ENCODE peak calls at places on chromosomes 1 and 21, in seven cellular contexts. One of them, this sample, is unnamed.

GRCh38 chr21:31370893-31371652 is 27.0 kb upstream of the TIAM1 start:
- DNase-seq in BE2C: no peak
- DNase-seq in right lobe of liver: no peak
- DNase-seq in fibroblast of mammary gland: peak; percentile 69
- DNase-seq in CD8-positive, alpha-beta T cell: no peak
- DNase-seq in colonic mucosa: no peak
- DNase-seq in A549: no peak
- DNase-seq in this sample: peak; percentile 40

GRCh38 chr1:15680614-15681345 is 3.3 kb upstream of the PLEKHM2 start:
- DNase-seq in BE2C: no peak
- DNase-seq in right lobe of liver: no peak
- DNase-seq in fibroblast of mammary gland: peak; percentile 98
- DNase-seq in CD8-positive, alpha-beta T cell: no peak
- DNase-seq in colonic mucosa: no peak
- DNase-seq in A549: peak; percentile 18
- DNase-seq in this sample: peak; percentile 92

GRCh38 chr1:218344814-218345672 is at the start of gene TGFB2:
- DNase-seq in BE2C: no peak
- DNase-seq in right lobe of liver: no peak
- DNase-seq in fibroblast of mammary gland: peak; percentile 69
- DNase-seq in CD8-positive, alpha-beta T cell: no peak
- DNase-seq in colonic mucosa: peak; percentile 31
- DNase-seq in A549: peak; percentile 55
- DNase-seq in this sample: peak; percentile 92

GRCh38 chr1:151998611-151999362 is 5.1 kb upstream of the S100A10 start:
- DNase-seq in BE2C: no peak
- DNase-seq in right lobe of liver: no peak
- DNase-seq in fibroblast of mammary gland: peak; percentile 17
- DNase-seq in CD8-positive, alpha-beta T cell: no peak
- DNase-seq in colonic mucosa: no peak
- DNase-seq in A549: no peak
- DNase-seq in this sample: no peak

GRCh38 chr1:171141336-171142051 is 43.6 kb upstream of the FMO2 start:
- DNase-seq in BE2C: no peak
- DNase-seq in right lobe of liver: no peak
- DNase-seq in fibroblast of mammary gland: peak; percentile 99
- DNase-seq in CD8-positive, alpha-beta T cell: no peak
- DNase-seq in colonic mucosa: no peak
- DNase-seq in A549: no peak
- DNase-seq in this sample: peak; percentile 99

GRCh38 chr1:19315378-19316206 is 3.5 kb downstream of the SLC66A1 start:
- DNase-seq in BE2C: no peak
- DNase-seq in right lobe of liver: peak; percentile 51
- DNase-seq in fibroblast of mammary gland: peak; percentile 48
- DNase-seq in CD8-positive, alpha-beta T cell: no peak
- DNase-seq in colonic mucosa: no peak
- DNase-seq in A549: no peak
- DNase-seq in this sample: peak; percentile 47

GRCh38 chr1:93304716-93305138 is 41.0 kb upstream of the DR1 start:
- DNase-seq in BE2C: peak; percentile 30
- DNase-seq in right lobe of liver: no peak
- DNase-seq in fibroblast of mammary gland: peak; percentile 78
- DNase-seq in CD8-positive, alpha-beta T cell: no peak
- DNase-seq in colonic mucosa: peak; percentile 53
- DNase-seq in A549: peak; percentile 18
- DNase-seq in this sample: peak; percentile 85

GRCh38 chr1:195899762-195900352 is 708.4 kb downstream of the KCNT2 start:
- DNase-seq in BE2C: peak; percentile 14
- DNase-seq in right lobe of liver: no peak
- DNase-seq in fibroblast of mammary gland: peak; percentile 14
- DNase-seq in CD8-positive, alpha-beta T cell: no peak
- DNase-seq in colonic mucosa: no peak
- DNase-seq in A549: no peak
- DNase-seq in this sample: peak; percentile 59

GRCh38 chr21:36699546-36700294 is 805 bp downstream of the SIM2 start:
- DNase-seq in BE2C: no peak
- DNase-seq in right lobe of liver: peak; percentile 47
- DNase-seq in fibroblast of mammary gland: no peak
- DNase-seq in CD8-positive, alpha-beta T cell: no peak
- DNase-seq in colonic mucosa: no peak
- DNase-seq in A549: no peak
- DNase-seq in this sample: no peak

GRCh38 chr1:154973344-154974085 is 966 bp upstream of the CKS1B start:
- DNase-seq in BE2C: peak; percentile 97
- DNase-seq in right lobe of liver: peak; percentile 98
- DNase-seq in fibroblast of mammary gland: peak; percentile 97
- DNase-seq in CD8-positive, alpha-beta T cell: peak; percentile 89
- DNase-seq in colonic mucosa: peak; percentile 100
- DNase-seq in A549: peak; percentile 88
- DNase-seq in this sample: peak; percentile 98

GRCh38 chr1:156153362-156153761 is at the start of gene SEMA4A:
- DNase-seq in BE2C: no peak
- DNase-seq in right lobe of liver: no peak
- DNase-seq in fibroblast of mammary gland: no peak
- DNase-seq in CD8-positive, alpha-beta T cell: no peak
- DNase-seq in colonic mucosa: peak; percentile 63
- DNase-seq in A549: no peak
- DNase-seq in this sample: no peak

GRCh38 chr1:22248746-22249145 is 105.8 kb upstream of the WNT4 start:
- DNase-seq in BE2C: peak; percentile 31
- DNase-seq in right lobe of liver: no peak
- DNase-seq in fibroblast of mammary gland: no peak
- DNase-seq in CD8-positive, alpha-beta T cell: no peak
- DNase-seq in colonic mucosa: no peak
- DNase-seq in A549: no peak
- DNase-seq in this sample: no peak

GRCh38 chr1:53503433-53503925 is 44.3 kb downstream of the DMRTB1 start:
- DNase-seq in BE2C: no peak
- DNase-seq in right lobe of liver: no peak
- DNase-seq in fibroblast of mammary gland: no peak
- DNase-seq in CD8-positive, alpha-beta T cell: no peak
- DNase-seq in colonic mucosa: no peak
- DNase-seq in A549: no peak
- DNase-seq in this sample: no peak

GRCh38 chr1:207815913-207816312 is 64.1 kb downstream of the CD46 start:
- DNase-seq in BE2C: no peak
- DNase-seq in right lobe of liver: no peak
- DNase-seq in fibroblast of mammary gland: peak; percentile 79
- DNase-seq in CD8-positive, alpha-beta T cell: no peak
- DNase-seq in colonic mucosa: no peak
- DNase-seq in A549: no peak
- DNase-seq in this sample: no peak

GRCh38 chr1:27719286-27720251 is 6.2 kb upstream of the FAM76A start:
- DNase-seq in BE2C: no peak
- DNase-seq in right lobe of liver: no peak
- DNase-seq in fibroblast of mammary gland: peak; percentile 17
- DNase-seq in CD8-positive, alpha-beta T cell: no peak
- DNase-seq in colonic mucosa: no peak
- DNase-seq in A549: no peak
- DNase-seq in this sample: peak; percentile 22

GRCh38 chr1:29686012-29686930 is 449.9 kb downstream of the PTPRU start:
- DNase-seq in BE2C: peak; percentile 28
- DNase-seq in right lobe of liver: no peak
- DNase-seq in fibroblast of mammary gland: no peak
- DNase-seq in CD8-positive, alpha-beta T cell: no peak
- DNase-seq in colonic mucosa: no peak
- DNase-seq in A549: no peak
- DNase-seq in this sample: no peak

GRCh38 chr1:53526451-53527101 is 67.4 kb downstream of the DMRTB1 start:
- DNase-seq in BE2C: peak; percentile 71
- DNase-seq in right lobe of liver: no peak
- DNase-seq in fibroblast of mammary gland: peak; percentile 48
- DNase-seq in CD8-positive, alpha-beta T cell: no peak
- DNase-seq in colonic mucosa: peak; percentile 20
- DNase-seq in A549: no peak
- DNase-seq in this sample: peak; percentile 39

GRCh38 chr1:192805832-192806323 is 3.0 kb upstream of the RGS2 start:
- DNase-seq in BE2C: no peak
- DNase-seq in right lobe of liver: no peak
- DNase-seq in fibroblast of mammary gland: peak; percentile 96
- DNase-seq in CD8-positive, alpha-beta T cell: no peak
- DNase-seq in colonic mucosa: peak; percentile 46
- DNase-seq in A549: peak; percentile 70
- DNase-seq in this sample: peak; percentile 98

GRCh38 chr1:220880726-220881506 is 1.7 kb downstream of the HLX start:
- DNase-seq in BE2C: no peak
- DNase-seq in right lobe of liver: peak; percentile 93
- DNase-seq in fibroblast of mammary gland: no peak
- DNase-seq in CD8-positive, alpha-beta T cell: no peak
- DNase-seq in colonic mucosa: peak; percentile 70
- DNase-seq in A549: no peak
- DNase-seq in this sample: peak; percentile 73

GRCh38 chr1:109484519-109484975 is 842 bp downstream of the ATXN7L2 start:
- DNase-seq in BE2C: no peak
- DNase-seq in right lobe of liver: no peak
- DNase-seq in fibroblast of mammary gland: peak; percentile 9
- DNase-seq in CD8-positive, alpha-beta T cell: no peak
- DNase-seq in colonic mucosa: no peak
- DNase-seq in A549: no peak
- DNase-seq in this sample: no peak

DNA sequence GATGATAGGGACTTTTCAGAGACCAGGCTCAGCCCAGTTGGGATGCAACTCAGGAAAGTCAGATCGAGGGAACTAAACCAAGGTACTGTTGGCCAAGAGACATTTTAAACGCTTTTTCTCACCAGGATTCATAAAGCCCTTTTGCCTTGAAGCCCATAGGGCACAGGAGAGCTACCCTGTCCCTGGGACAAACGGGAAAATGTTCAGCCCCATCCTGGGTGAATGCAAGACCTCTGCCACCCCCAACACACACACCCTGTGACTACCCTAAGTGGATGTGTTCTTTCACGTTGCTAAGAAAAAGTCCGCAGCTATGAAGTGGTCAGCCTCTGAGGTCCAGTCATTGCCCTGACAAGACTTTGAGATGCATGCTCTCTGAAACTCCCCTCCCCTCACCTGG is 58.4 kb downstream of the ITPKB start:
- DNase-seq in BE2C: no peak
- DNase-seq in right lobe of liver: no peak
- DNase-seq in fibroblast of mammary gland: no peak
- DNase-seq in CD8-positive, alpha-beta T cell: no peak
- DNase-seq in colonic mucosa: no peak
- DNase-seq in A549: no peak
- DNase-seq in this sample: no peak
- H3K4me3 ChIP-seq in BE2C: peak overlapping the region; percentile 62
- H3K4me3 ChIP-seq in right lobe of liver: no peak overlapping the region
- H3K4me3 ChIP-seq in fibroblast of mammary gland: no peak overlapping the region
- H3K4me3 ChIP-seq in CD8-positive, alpha-beta T cell: peak overlapping the region; percentile 26
- H3K4me3 ChIP-seq in colonic mucosa: no peak overlapping the region
- H3K4me3 ChIP-seq in A549: no peak overlapping the region
- H3K4me3 ChIP-seq in this sample: no peak overlapping the region

DNA sequence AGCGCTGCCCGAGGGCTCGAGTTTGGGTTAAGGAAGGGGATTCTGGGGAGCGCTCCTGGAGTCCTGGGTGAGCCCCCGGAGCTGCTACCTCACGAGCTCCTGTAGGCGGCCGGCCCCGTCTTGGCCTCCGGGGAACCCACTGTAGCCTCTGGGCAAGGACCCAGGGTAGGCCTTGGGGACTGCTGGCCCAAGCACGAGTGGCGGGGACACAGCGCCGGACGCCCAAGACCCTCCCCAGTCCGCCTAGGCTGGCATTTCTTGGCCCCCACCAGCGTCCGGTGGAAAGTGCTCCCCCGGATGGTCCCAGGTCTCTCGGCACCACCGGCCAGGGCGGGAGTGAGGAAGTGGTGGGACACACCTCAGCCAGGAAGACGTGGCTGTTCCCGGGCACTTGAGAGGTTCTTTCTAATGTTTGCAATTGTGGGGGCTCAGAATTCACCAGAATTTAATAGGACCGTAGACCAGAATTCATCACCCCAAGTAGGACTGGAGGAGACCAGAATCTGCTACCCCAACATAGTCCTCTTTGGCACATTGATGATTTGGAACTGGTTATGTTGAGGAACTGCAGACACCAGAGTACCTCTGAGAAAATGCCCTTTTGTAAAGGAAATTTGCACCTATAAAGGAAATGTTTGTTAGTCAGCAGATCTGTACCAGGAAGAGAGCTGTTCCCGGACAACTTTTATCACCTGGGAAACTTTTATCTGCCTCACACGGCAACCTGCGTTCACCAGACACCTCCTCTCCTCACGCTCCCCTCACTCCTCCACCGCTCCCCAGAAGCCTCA is 652 bp upstream of the TMPRSS2 start:
- DNase-seq in BE2C: no peak
- DNase-seq in right lobe of liver: peak; percentile 62
- DNase-seq in fibroblast of mammary gland: no peak
- DNase-seq in CD8-positive, alpha-beta T cell: no peak
- DNase-seq in colonic mucosa: peak; percentile 60
- DNase-seq in A549: no peak
- DNase-seq in this sample: no peak
- TF ChIP-seq CTCF in BE2C: no peak
- TF ChIP-seq CTCF in right lobe of liver: no peak
- TF ChIP-seq CTCF in fibroblast of mammary gland: no peak
- TF ChIP-seq CTCF in CD8-positive, alpha-beta T cell: no peak
- TF ChIP-seq CTCF in colonic mucosa: no peak
- TF ChIP-seq CTCF in A549: no peak
- TF ChIP-seq CTCF in this sample: no peak

GRCh38 chr1:182069028-182069466 is 7.5 kb upstream of the ZNF648 start:
- DNase-seq in BE2C: peak; percentile 65
- DNase-seq in right lobe of liver: peak; percentile 62
- DNase-seq in fibroblast of mammary gland: peak; percentile 47
- DNase-seq in CD8-positive, alpha-beta T cell: no peak
- DNase-seq in colonic mucosa: peak; percentile 67
- DNase-seq in A549: peak; percentile 90
- DNase-seq in this sample: peak; percentile 15
- H3K4me3 ChIP-seq in BE2C: no peak overlapping the region
- H3K4me3 ChIP-seq in right lobe of liver: no peak overlapping the region
- H3K4me3 ChIP-seq in fibroblast of mammary gland: no peak overlapping the region
- H3K4me3 ChIP-seq in CD8-positive, alpha-beta T cell: no peak overlapping the region
- H3K4me3 ChIP-seq in colonic mucosa: no peak overlapping the region
- H3K4me3 ChIP-seq in A549: no peak overlapping the region
- H3K4me3 ChIP-seq in this sample: no peak overlapping the region

DNA sequence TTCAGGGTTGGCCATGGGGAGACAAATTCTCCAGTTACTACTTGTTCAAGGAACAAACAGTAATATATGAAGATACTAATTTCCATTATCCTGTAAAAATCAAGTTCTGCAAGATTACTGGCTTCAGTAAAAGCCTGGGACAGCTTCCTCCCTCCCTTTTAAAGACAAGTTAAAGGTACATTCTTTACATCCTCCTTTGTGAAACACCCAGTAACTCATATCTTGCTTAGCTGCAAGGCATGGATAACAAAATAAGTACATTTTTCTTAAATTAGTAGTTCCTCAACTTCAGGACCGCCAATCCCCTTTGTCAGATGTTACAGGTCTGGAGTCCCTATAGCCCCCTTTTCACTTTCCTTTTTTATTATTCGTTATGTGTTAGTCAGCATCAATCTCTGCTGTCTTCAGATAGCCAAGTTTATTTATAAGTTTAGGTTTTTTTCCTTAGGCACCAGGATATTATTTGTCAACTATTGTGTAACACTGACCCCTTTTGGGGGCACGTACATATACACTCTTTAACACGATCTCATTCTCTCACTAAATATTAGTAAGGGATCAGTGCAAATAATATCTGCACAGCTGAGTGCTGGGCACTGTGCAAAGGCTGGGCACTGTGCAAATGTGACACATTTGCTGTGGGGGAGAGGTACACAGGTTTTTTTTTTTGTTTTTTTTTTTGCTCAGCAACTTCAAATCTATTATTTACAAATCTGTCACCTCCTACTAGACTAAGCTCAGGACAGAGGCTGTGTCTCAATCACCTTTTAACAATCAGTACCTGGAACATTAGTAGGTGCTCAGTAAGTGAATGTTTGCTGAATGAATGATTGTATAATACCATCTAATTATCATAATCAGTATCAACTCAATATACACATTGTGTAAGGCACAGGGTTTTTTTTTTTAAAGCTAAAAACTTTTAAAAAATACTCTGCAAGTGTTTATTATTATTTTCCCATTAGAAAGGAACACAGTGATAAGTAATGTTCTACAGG is 9.6 kb downstream of the ERRFI1 start:
- DNase-seq in BE2C: no peak
- DNase-seq in right lobe of liver: no peak
- DNase-seq in fibroblast of mammary gland: peak; percentile 37
- DNase-seq in CD8-positive, alpha-beta T cell: no peak
- DNase-seq in colonic mucosa: no peak
- DNase-seq in A549: no peak
- DNase-seq in this sample: no peak
- TF ChIP-seq CTCF in BE2C: peak; percentile 11
- TF ChIP-seq CTCF in right lobe of liver: no peak
- TF ChIP-seq CTCF in fibroblast of mammary gland: no peak
- TF ChIP-seq CTCF in CD8-positive, alpha-beta T cell: no peak
- TF ChIP-seq CTCF in colonic mucosa: no peak
- TF ChIP-seq CTCF in A549: no peak
- TF ChIP-seq CTCF in this sample: no peak

This sample was measured in fibroblast of pulmonary artery.